ENCODE peak calls at places on chromosomes 11 and 22, in four cellular contexts. T, K, W and D are unnamed samples.

GRCh38 chr22:39253427-39254070 is 8.8 kb upstream of the PDGFB start:
- DNase-seq in W (no peak), T (no peak), K (peak), D (no peak)

GRCh38 chr11:87030458-87031054 is 7.2 kb upstream of the TMEM135 start:
- DNase-seq in W (no peak), K (no peak), T (no peak), D (no peak)

GRCh38 chr11:79209540-79210266 is 231.1 kb downstream of the TENM4 start:
- DNase-seq in W (no peak), K (no peak), T (no peak), D (no peak)

GRCh38 chr11:66981976-66982578 is 7.0 kb downstream of the C11orf86 start:
- DNase-seq in W (no peak), T (no peak), K (peak), D (peak)

GRCh38 chr11:82686211-82686610 is 47.5 kb downstream of the FAM181B start:
- DNase-seq in T (no peak), W (no peak), K (no peak), D (no peak)

GRCh38 chr11:64132388-64132771 is 33.5 kb downstream of the MACROD1 start:
- DNase-seq in W (no peak), T (no peak), K (no peak), D (no peak)

GRCh38 chr11:95145430-95146063 is 55.9 kb downstream of the ENDOD1 start:
- DNase-seq in T (no peak), K (no peak), W (no peak), D (no peak)

GRCh38 chr11:1604711-1605110 is 3.6 kb downstream of the KRTAP5-3 start:
- DNase-seq in T (no peak), K (no peak), W (no peak), D (no peak)

GRCh38 chr11:129591527-129591926 is 215.9 kb downstream of the BARX2 start:
- DNase-seq in T (no peak), W (no peak), K (no peak), D (no peak)

GRCh38 chr11:1267441-1268100 is 41.9 kb downstream of the TOLLIP start:
- DNase-seq in T (no peak), K (no peak), W (no peak), D (no peak)

GRCh38 chr11:8342821-8343681 is 79.4 kb upstream of the LMO1 start:
- DNase-seq in T (no peak), W (no peak), K (no peak), D (no peak)

GRCh38 chr11:15976433-15977045 is 379.8 kb downstream of the SOX6 start:
- DNase-seq in W (no peak), T (no peak), K (peak), D (no peak)

GRCh38 chr11:5279678-5280077 is 9.9 kb upstream of the HBE1 start:
- DNase-seq in W (no peak), T (no peak), K (no peak), D (no peak)

GRCh38 chr11:61042961-61043540 is 59.2 kb upstream of the CD5 start:
- DNase-seq in W (no peak), T (no peak), K (no peak), D (no peak)

GRCh38 chr11:33691051-33691864 is 9.4 kb downstream of the C11orf91 start:
- DNase-seq in T (no peak), K (no peak), W (no peak), D (no peak)

GRCh38 chr11:1862588-1863351 is 9.9 kb downstream of the LSP1 start:
- DNase-seq in T (no peak), K (no peak), W (no peak), D (no peak)

GRCh38 chr11:8810331-8811301 is 100.4 kb upstream of the AKIP1 start:
- DNase-seq in K (peak), W (no peak), T (no peak), D (peak)

GRCh38 chr11:57458410-57459111 is 1.8 kb upstream of the RTN4RL2 start:
- DNase-seq in W (peak), K (peak), T (peak), D (no peak)

GRCh38 chr22:49956914-49957825 is 3.4 kb upstream of the PIM3 start:
- DNase-seq in K (no peak), T (no peak), W (no peak), D (no peak)

GRCh38 chr22:45210577-45211431 is 29.9 kb downstream of the KIAA0930 start:
- DNase-seq in T (no peak), W (no peak), K (no peak), D (no peak)

GRCh38 chr11:65554057-65554818 is 3.9 kb downstream of the LTBP3 start:
- DNase-seq in T (no peak), K (no peak), W (no peak), D (no peak)

GRCh38 chr11:14578551-14578956 is 58.4 kb upstream of the PSMA1 start:
- DNase-seq in T (peak), K (no peak), W (peak), D (no peak)

GRCh38 chr11:46499821-46500220 is 94.0 kb downstream of the AMBRA1 start:
- DNase-seq in T (no peak), K (no peak), W (no peak), D (no peak)

GRCh38 chr22:38292694-38293093 is 19.9 kb upstream of the TMEM184B start:
- DNase-seq in W (no peak), T (no peak), K (no peak), D (no peak)

GRCh38 chr11:10072841-10073240 is 221.2 kb downstream of the SBF2 start:
- DNase-seq in K (no peak), W (no peak), T (no peak), D (no peak)

GRCh38 chr22:36852056-36852973 is 8.5 kb upstream of the NCF4 start:
- DNase-seq in K (no peak), W (no peak), T (no peak), D (no peak)

GRCh38 chr11:33268945-33269567 is 11.9 kb downstream of the HIPK3 start:
- DNase-seq in K (no peak), W (no peak), T (no peak), D (no peak)

GRCh38 chr11:27295928-27296327 is 67.1 kb downstream of the CCDC34 start:
- DNase-seq in T (no peak), K (no peak), W (no peak), D (no peak)

GRCh38 chr22:46942816-46943783 is 180.7 kb downstream of the TBC1D22A start:
- DNase-seq in T (no peak), K (no peak), W (no peak), D (no peak)

GRCh38 chr22:36184433-36185035 is 17.1 kb downstream of the APOL4 start:
- DNase-seq in W (no peak), T (no peak), K (peak), D (no peak)

GRCh38 chr11:75510011-75510595 is 15.6 kb downstream of the GDPD5 start:
- DNase-seq in W (no peak), T (no peak), K (no peak), D (no peak)

GRCh38 chr11:120254788-120255518 is 15.0 kb downstream of the POU2F3 start:
- DNase-seq in K (no peak), W (no peak), T (no peak), D (no peak)